ENCODE peak calls at places on chromosome X, in four cellular contexts. L, W, I and E are unnamed samples.

GRCh38 chrX:97685753-97686152 is 802.0 kb downstream of the RPA4 start:
- DNase-seq in L (peak), W (no peak), I (no peak), E (peak)

GRCh38 chrX:47234583-47234982 is 1.8 kb downstream of the USP11 start:
- DNase-seq in L (no peak), W (no peak), I (no peak), E (peak)

GRCh38 chrX:115339441-115340025 is 50.0 kb downstream of the LUZP4 start:
- DNase-seq in L (no peak), W (no peak), I (no peak), E (peak)

GRCh38 chrX:39975094-39975865 is 122.5 kb downstream of the BCOR start:
- DNase-seq in L (no peak), W (no peak), I (no peak), E (no peak)

GRCh38 chrX:56728752-56729151 is 291 bp upstream of the NBDY start:
- DNase-seq in L (peak), W (peak), I (peak), E (peak)

GRCh38 chrX:101219116-101219839 is at the start of gene DRP2:
- DNase-seq in L (no peak), W (no peak), I (no peak), E (no peak)

GRCh38 chrX:109776986-109777385 is 43.9 kb upstream of the ACSL4 start:
- DNase-seq in L (no peak), W (no peak), I (no peak), E (no peak)

GRCh38 chrX:111779582-111779981 is 96.4 kb upstream of the TRPC5OS start:
- DNase-seq in L (no peak), W (no peak), I (no peak), E (no peak)

DNA sequence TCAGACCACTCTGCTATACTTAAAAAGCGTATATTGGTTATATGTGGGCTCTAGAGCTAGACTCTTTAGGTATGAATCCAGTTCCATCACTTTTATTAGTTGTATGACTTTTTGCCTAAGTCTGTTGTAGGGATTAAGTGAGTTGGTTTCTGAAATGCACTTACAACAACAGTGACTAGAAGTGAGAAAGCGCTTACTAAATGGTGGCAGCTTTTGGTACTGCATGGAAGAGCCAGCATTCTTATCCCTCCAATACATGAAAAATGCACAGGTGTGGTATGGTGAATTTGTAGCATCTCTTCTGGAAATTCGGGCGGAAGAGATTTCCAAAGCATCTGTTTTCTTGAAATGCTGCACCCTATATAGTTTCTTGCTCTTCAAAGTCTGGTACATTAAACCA is 117.1 kb downstream of the SPANXA1 start:
- DNase-seq in L (no peak), W (no peak), I (no peak), E (no peak)
- TF ChIP-seq CTCF in L (no peak), W (no peak), I (no peak), E (no peak)

GRCh38 chrX:21926527-21927278 is 13.8 kb upstream of the SMS start:
- DNase-seq in L (peak), W (no peak), I (no peak), E (peak)

GRCh38 chrX:21929209-21929608 is 11.3 kb upstream of the SMS start:
- DNase-seq in L (no peak), W (no peak), I (no peak), E (peak)

GRCh38 chrX:21930986-21931385 is 9.5 kb upstream of the SMS start:
- DNase-seq in L (no peak), W (no peak), I (no peak), E (no peak)

DNA sequence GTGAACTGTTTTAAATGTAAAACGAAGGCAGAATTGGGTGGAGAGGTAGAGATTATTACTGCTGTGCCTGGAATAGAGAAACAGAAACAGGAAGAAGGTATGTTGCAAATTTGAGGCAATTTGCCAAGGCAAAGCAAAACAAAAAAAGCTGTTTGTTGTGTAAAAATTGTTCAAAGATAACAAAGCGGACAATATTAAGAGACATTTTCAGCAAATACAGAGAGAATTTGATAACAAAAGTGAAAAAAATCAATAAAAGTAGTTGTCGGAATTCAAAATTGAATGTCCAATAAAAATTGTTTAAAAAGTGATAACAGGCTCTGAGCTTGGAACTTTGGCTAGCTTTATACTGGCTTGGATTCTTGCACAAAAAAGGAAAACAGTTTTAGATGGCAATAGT is 14.4 kb upstream of the SMS start:
- DNase-seq in L (peak), W (no peak), I (no peak), E (peak)
- H3K4me3 ChIP-seq in L (peak), W (peak), I (no peak), E (peak)

DNA sequence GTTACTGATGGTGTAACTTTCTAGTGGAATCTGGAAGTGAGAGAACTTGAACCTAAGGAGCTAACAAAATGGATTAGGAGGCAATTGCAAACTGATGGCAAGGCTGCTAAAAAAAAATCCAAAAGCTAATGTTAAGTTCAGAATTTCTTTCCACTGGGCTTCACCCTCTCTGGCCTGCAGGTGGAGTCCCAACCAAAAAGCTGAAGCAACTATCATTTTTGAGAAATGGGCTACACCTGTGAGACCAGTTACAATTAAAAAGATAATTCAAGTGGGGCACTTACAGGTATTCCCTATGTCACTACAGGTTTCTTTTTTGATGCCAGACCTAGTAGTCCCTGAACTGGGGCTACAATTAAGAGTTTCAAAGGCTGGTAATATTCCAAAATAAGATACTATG is 142.1 kb upstream of the FTHL17 start:
- DNase-seq in L (peak), W (peak), I (no peak), E (peak)
- TF ChIP-seq CTCF in L (peak), W (peak), I (peak), E (peak)

GRCh38 chrX:73561791-73562190 is 1.2 kb upstream of the CHIC1 start:
- DNase-seq in L (no peak), W (no peak), I (no peak), E (peak)

GRCh38 chrX:73562458-73562857 is 539 bp upstream of the CHIC1 start:
- DNase-seq in L (no peak), W (no peak), I (no peak), E (peak)

GRCh38 chrX:73562986-73563739 is at the start of gene CHIC1:
- DNase-seq in L (peak), W (peak), I (peak), E (peak)

DNA sequence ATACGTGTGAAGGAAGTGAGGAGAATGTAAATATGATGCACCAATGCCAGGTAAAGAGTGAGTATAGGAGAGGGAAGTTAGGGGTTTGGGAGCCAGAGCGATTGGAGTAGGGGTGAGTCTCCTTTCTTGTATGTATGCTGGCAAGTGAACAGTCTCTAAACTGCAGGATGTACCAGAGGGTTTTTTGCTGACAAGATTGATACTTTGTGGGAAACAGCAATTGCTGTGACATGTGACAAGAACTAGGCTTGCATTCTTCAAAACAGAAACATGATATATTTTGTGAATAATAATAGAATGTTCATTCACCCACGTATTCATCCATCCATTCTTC is 710 bp downstream of the CHIC1 start:
- DNase-seq in L (peak), W (no peak), I (no peak), E (peak)
- H3K4me3 ChIP-seq in L (peak), W (peak), I (peak), E (peak)